ENCODE peak calls at places on chromosome 5, in ten cellular contexts. One of them, this sample, is unnamed.

GRCh38 chr5:137207023-137207760 is 291.9 kb downstream of the SPOCK1 start:
- DNase-seq in progenitor cell of endocrine pancreas: no peak
- DNase-seq in NCI-H1694 treated with DMSO at 0.1 percent for 48 hours: no peak
- DNase-seq in ELF-1: no peak
- DNase-seq in naive thymus-derived CD8-positive, alpha-beta T cell: no peak
- DNase-seq in Kasumi-1: no peak
- DNase-seq in activated CD8-positive, alpha-beta memory T cell treated with anti-CD3 and anti-CD28 coated beads for 24 hours: no peak
- DNase-seq in activated B cell treated with CpG ODN at 0.5 μM for 24 hours: no peak
- DNase-seq in BJ: no peak
- DNase-seq in brain microvascular endothelial cell: no peak
- DNase-seq in this sample: no peak

GRCh38 chr5:114412509-114413171 is 50.8 kb downstream of the KCNN2 start:
- DNase-seq in activated CD8-positive, alpha-beta memory T cell treated with anti-CD3 and anti-CD28 coated beads for 24 hours: no peak
- DNase-seq in Kasumi-1: no peak
- DNase-seq in progenitor cell of endocrine pancreas: no peak
- DNase-seq in brain microvascular endothelial cell: no peak
- DNase-seq in ELF-1: no peak
- DNase-seq in activated B cell treated with CpG ODN at 0.5 μM for 24 hours: no peak
- DNase-seq in NCI-H1694 treated with DMSO at 0.1 percent for 48 hours: no peak
- DNase-seq in BJ: peak; percentile 99
- DNase-seq in naive thymus-derived CD8-positive, alpha-beta T cell: no peak
- DNase-seq in this sample: no peak

GRCh38 chr5:159049844-159050318 is 49.8 kb downstream of the EBF1 start:
- DNase-seq in Kasumi-1: no peak
- DNase-seq in ELF-1: no peak
- DNase-seq in activated B cell treated with CpG ODN at 0.5 μM for 24 hours: no peak
- DNase-seq in activated CD8-positive, alpha-beta memory T cell treated with anti-CD3 and anti-CD28 coated beads for 24 hours: no peak
- DNase-seq in NCI-H1694 treated with DMSO at 0.1 percent for 48 hours: peak; percentile 36
- DNase-seq in brain microvascular endothelial cell: peak; percentile 53
- DNase-seq in progenitor cell of endocrine pancreas: no peak
- DNase-seq in BJ: no peak
- DNase-seq in naive thymus-derived CD8-positive, alpha-beta T cell: no peak
- DNase-seq in this sample: no peak

GRCh38 chr5:59569608-59570334 is 323.8 kb downstream of the PDE4D start:
- DNase-seq in activated B cell treated with CpG ODN at 0.5 μM for 24 hours: no peak
- DNase-seq in brain microvascular endothelial cell: no peak
- DNase-seq in Kasumi-1: no peak
- DNase-seq in progenitor cell of endocrine pancreas: no peak
- DNase-seq in NCI-H1694 treated with DMSO at 0.1 percent for 48 hours: no peak
- DNase-seq in ELF-1: no peak
- DNase-seq in naive thymus-derived CD8-positive, alpha-beta T cell: no peak
- DNase-seq in BJ: no peak
- DNase-seq in activated CD8-positive, alpha-beta memory T cell treated with anti-CD3 and anti-CD28 coated beads for 24 hours: no peak
- DNase-seq in this sample: no peak

GRCh38 chr5:135208555-135209494 is 174.8 kb upstream of the PITX1 start:
- DNase-seq in activated CD8-positive, alpha-beta memory T cell treated with anti-CD3 and anti-CD28 coated beads for 24 hours: peak; percentile 21
- DNase-seq in BJ: peak; percentile 74
- DNase-seq in ELF-1: peak; percentile 84
- DNase-seq in activated B cell treated with CpG ODN at 0.5 μM for 24 hours: no peak
- DNase-seq in progenitor cell of endocrine pancreas: peak; percentile 9
- DNase-seq in NCI-H1694 treated with DMSO at 0.1 percent for 48 hours: no peak
- DNase-seq in naive thymus-derived CD8-positive, alpha-beta T cell: no peak
- DNase-seq in Kasumi-1: peak; percentile 35
- DNase-seq in brain microvascular endothelial cell: peak; percentile 92
- DNase-seq in this sample: no peak

GRCh38 chr5:140166911-140167310 is 8.1 kb upstream of the CYSTM1 start:
- DNase-seq in activated B cell treated with CpG ODN at 0.5 μM for 24 hours: no peak
- DNase-seq in NCI-H1694 treated with DMSO at 0.1 percent for 48 hours: no peak
- DNase-seq in activated CD8-positive, alpha-beta memory T cell treated with anti-CD3 and anti-CD28 coated beads for 24 hours: no peak
- DNase-seq in BJ: no peak
- DNase-seq in naive thymus-derived CD8-positive, alpha-beta T cell: no peak
- DNase-seq in brain microvascular endothelial cell: no peak
- DNase-seq in Kasumi-1: no peak
- DNase-seq in ELF-1: no peak
- DNase-seq in progenitor cell of endocrine pancreas: no peak
- DNase-seq in this sample: no peak

GRCh38 chr5:131541766-131542165 is 93.3 kb downstream of the RAPGEF6 start:
- DNase-seq in activated B cell treated with CpG ODN at 0.5 μM for 24 hours: no peak
- DNase-seq in naive thymus-derived CD8-positive, alpha-beta T cell: no peak
- DNase-seq in activated CD8-positive, alpha-beta memory T cell treated with anti-CD3 and anti-CD28 coated beads for 24 hours: no peak
- DNase-seq in brain microvascular endothelial cell: no peak
- DNase-seq in progenitor cell of endocrine pancreas: no peak
- DNase-seq in NCI-H1694 treated with DMSO at 0.1 percent for 48 hours: no peak
- DNase-seq in BJ: no peak
- DNase-seq in ELF-1: no peak
- DNase-seq in Kasumi-1: no peak
- DNase-seq in this sample: no peak

GRCh38 chr5:1335540-1336095 is 9.3 kb downstream of the CLPTM1L start:
- DNase-seq in progenitor cell of endocrine pancreas: no peak
- DNase-seq in NCI-H1694 treated with DMSO at 0.1 percent for 48 hours: no peak
- DNase-seq in BJ: no peak
- DNase-seq in ELF-1: no peak
- DNase-seq in activated B cell treated with CpG ODN at 0.5 μM for 24 hours: no peak
- DNase-seq in brain microvascular endothelial cell: no peak
- DNase-seq in naive thymus-derived CD8-positive, alpha-beta T cell: no peak
- DNase-seq in Kasumi-1: no peak
- DNase-seq in activated CD8-positive, alpha-beta memory T cell treated with anti-CD3 and anti-CD28 coated beads for 24 hours: no peak
- DNase-seq in this sample: no peak

GRCh38 chr5:14739538-14739937 is 75.0 kb downstream of the OTULIN start:
- DNase-seq in progenitor cell of endocrine pancreas: no peak
- DNase-seq in BJ: no peak
- DNase-seq in activated B cell treated with CpG ODN at 0.5 μM for 24 hours: no peak
- DNase-seq in ELF-1: no peak
- DNase-seq in brain microvascular endothelial cell: peak; percentile 49
- DNase-seq in naive thymus-derived CD8-positive, alpha-beta T cell: no peak
- DNase-seq in activated CD8-positive, alpha-beta memory T cell treated with anti-CD3 and anti-CD28 coated beads for 24 hours: no peak
- DNase-seq in NCI-H1694 treated with DMSO at 0.1 percent for 48 hours: no peak
- DNase-seq in Kasumi-1: no peak
- DNase-seq in this sample: no peak

GRCh38 chr5:41785061-41785460 is 85.2 kb downstream of the OXCT1 start:
- DNase-seq in brain microvascular endothelial cell: no peak
- DNase-seq in activated B cell treated with CpG ODN at 0.5 μM for 24 hours: no peak
- DNase-seq in activated CD8-positive, alpha-beta memory T cell treated with anti-CD3 and anti-CD28 coated beads for 24 hours: no peak
- DNase-seq in BJ: no peak
- DNase-seq in naive thymus-derived CD8-positive, alpha-beta T cell: no peak
- DNase-seq in progenitor cell of endocrine pancreas: no peak
- DNase-seq in Kasumi-1: no peak
- DNase-seq in ELF-1: no peak
- DNase-seq in NCI-H1694 treated with DMSO at 0.1 percent for 48 hours: no peak
- DNase-seq in this sample: no peak

GRCh38 chr5:1197876-1198666 is 3.3 kb upstream of the SLC6A19 start:
- DNase-seq in NCI-H1694 treated with DMSO at 0.1 percent for 48 hours: no peak
- DNase-seq in activated B cell treated with CpG ODN at 0.5 μM for 24 hours: no peak
- DNase-seq in activated CD8-positive, alpha-beta memory T cell treated with anti-CD3 and anti-CD28 coated beads for 24 hours: no peak
- DNase-seq in ELF-1: no peak
- DNase-seq in progenitor cell of endocrine pancreas: no peak
- DNase-seq in brain microvascular endothelial cell: no peak
- DNase-seq in Kasumi-1: no peak
- DNase-seq in naive thymus-derived CD8-positive, alpha-beta T cell: no peak
- DNase-seq in BJ: no peak
- DNase-seq in this sample: no peak

GRCh38 chr5:37412515-37412914 is 33.4 kb downstream of the WDR70 start:
- DNase-seq in Kasumi-1: no peak
- DNase-seq in NCI-H1694 treated with DMSO at 0.1 percent for 48 hours: no peak
- DNase-seq in naive thymus-derived CD8-positive, alpha-beta T cell: no peak
- DNase-seq in progenitor cell of endocrine pancreas: no peak
- DNase-seq in ELF-1: no peak
- DNase-seq in BJ: no peak
- DNase-seq in brain microvascular endothelial cell: no peak
- DNase-seq in activated CD8-positive, alpha-beta memory T cell treated with anti-CD3 and anti-CD28 coated beads for 24 hours: no peak
- DNase-seq in activated B cell treated with CpG ODN at 0.5 μM for 24 hours: no peak
- DNase-seq in this sample: no peak

GRCh38 chr5:72895758-72896157 is 60.1 kb upstream of the FCHO2 start:
- DNase-seq in activated CD8-positive, alpha-beta memory T cell treated with anti-CD3 and anti-CD28 coated beads for 24 hours: no peak
- DNase-seq in activated B cell treated with CpG ODN at 0.5 μM for 24 hours: no peak
- DNase-seq in brain microvascular endothelial cell: no peak
- DNase-seq in progenitor cell of endocrine pancreas: no peak
- DNase-seq in BJ: no peak
- DNase-seq in NCI-H1694 treated with DMSO at 0.1 percent for 48 hours: no peak
- DNase-seq in naive thymus-derived CD8-positive, alpha-beta T cell: no peak
- DNase-seq in Kasumi-1: no peak
- DNase-seq in ELF-1: no peak
- DNase-seq in this sample: no peak

GRCh38 chr5:8857051-8857450 is 688.8 kb downstream of the SEMA5A start:
- DNase-seq in activated B cell treated with CpG ODN at 0.5 μM for 24 hours: no peak
- DNase-seq in activated CD8-positive, alpha-beta memory T cell treated with anti-CD3 and anti-CD28 coated beads for 24 hours: no peak
- DNase-seq in ELF-1: no peak
- DNase-seq in BJ: peak; percentile 76
- DNase-seq in NCI-H1694 treated with DMSO at 0.1 percent for 48 hours: no peak
- DNase-seq in brain microvascular endothelial cell: no peak
- DNase-seq in Kasumi-1: no peak
- DNase-seq in naive thymus-derived CD8-positive, alpha-beta T cell: no peak
- DNase-seq in progenitor cell of endocrine pancreas: no peak
- DNase-seq in this sample: no peak

GRCh38 chr5:38538161-38538560 is 18.3 kb downstream of the LIFR start:
- DNase-seq in Kasumi-1: no peak
- DNase-seq in NCI-H1694 treated with DMSO at 0.1 percent for 48 hours: no peak
- DNase-seq in naive thymus-derived CD8-positive, alpha-beta T cell: no peak
- DNase-seq in ELF-1: no peak
- DNase-seq in brain microvascular endothelial cell: no peak
- DNase-seq in progenitor cell of endocrine pancreas: no peak
- DNase-seq in activated CD8-positive, alpha-beta memory T cell treated with anti-CD3 and anti-CD28 coated beads for 24 hours: no peak
- DNase-seq in activated B cell treated with CpG ODN at 0.5 μM for 24 hours: no peak
- DNase-seq in BJ: no peak
- DNase-seq in this sample: no peak

GRCh38 chr5:143051244-143052058 is 281.3 kb downstream of the ARHGAP26 start:
- DNase-seq in activated CD8-positive, alpha-beta memory T cell treated with anti-CD3 and anti-CD28 coated beads for 24 hours: no peak
- DNase-seq in progenitor cell of endocrine pancreas: no peak
- DNase-seq in Kasumi-1: peak; percentile 97
- DNase-seq in NCI-H1694 treated with DMSO at 0.1 percent for 48 hours: peak; percentile 73
- DNase-seq in BJ: peak; percentile 78
- DNase-seq in ELF-1: no peak
- DNase-seq in activated B cell treated with CpG ODN at 0.5 μM for 24 hours: no peak
- DNase-seq in naive thymus-derived CD8-positive, alpha-beta T cell: no peak
- DNase-seq in brain microvascular endothelial cell: peak; percentile 73
- DNase-seq in this sample: no peak